ENCODE peak calls at places on chromosomes 6 and 20, in five cellular contexts. D is CD8-positive, alpha-beta T cell; R is OCI-LY7; X is cardiac fibroblast; U is neural crest cell. V is an unnamed sample.

GRCh38 chr6:157911278-157911677 is 70.4 kb upstream of the SYNJ2 start:
- DNase-seq in R (no peak), U (no peak), D (no peak), X (no peak), V (no peak)

GRCh38 chr6:143329323-143329722 is 121.2 kb downstream of the ADAT2 start:
- DNase-seq in U (no peak), X (peak), R (no peak), D (no peak), V (no peak)

GRCh38 chr20:31894980-31895675 is 24.7 kb downstream of the TTLL9 start:
- DNase-seq in D (no peak), U (no peak), X (peak), R (peak), V (peak)

GRCh38 chr6:114085206-114085605 is 114.3 kb upstream of the HDAC2 start:
- DNase-seq in D (no peak), U (no peak), X (peak), R (no peak), V (no peak)

GRCh38 chr6:117906905-117907599 is at the start of gene SLC35F1:
- DNase-seq in R (no peak), U (peak), X (peak), D (no peak), V (peak)

GRCh38 chr6:27059621-27060425 is 187.7 kb upstream of the PRSS16 start:
- DNase-seq in U (no peak), R (no peak), X (no peak), D (no peak), V (no peak)

GRCh38 chr6:106546322-106547052 is 82.8 kb downstream of the RTN4IP1 start:
- DNase-seq in U (no peak), D (no peak), X (peak), R (no peak), V (no peak)

GRCh38 chr6:12717356-12717755 is 789 bp downstream of the PHACTR1 start:
- DNase-seq in X (no peak), D (no peak), R (no peak), U (no peak), V (no peak)

GRCh38 chr6:111503660-111504059 is 20.6 kb upstream of the REV3L start:
- DNase-seq in X (no peak), U (no peak), D (no peak), R (no peak), V (no peak)

GRCh38 chr20:49394757-49395156 is 87.7 kb downstream of the KCNB1 start:
- DNase-seq in R (no peak), U (no peak), X (no peak), D (no peak), V (no peak)

GRCh38 chr6:158387036-158387435 is 74.8 kb downstream of the TULP4 start:
- DNase-seq in R (peak), U (no peak), X (no peak), D (no peak), V (no peak)

GRCh38 chr6:20110478-20110877 is 101.8 kb downstream of the MBOAT1 start:
- DNase-seq in X (no peak), U (no peak), D (no peak), R (no peak), V (no peak)

GRCh38 chr6:122264557-122264956 is 134.9 kb upstream of the HSF2 start:
- DNase-seq in D (no peak), X (no peak), R (no peak), U (no peak), V (no peak)

GRCh38 chr6:150964765-150965164 is 99.3 kb downstream of the MTHFD1L start:
- DNase-seq in R (no peak), X (no peak), U (no peak), D (no peak), V (no peak)

GRCh38 chr6:96613291-96613999 is 50.5 kb downstream of the FHL5 start:
- DNase-seq in D (no peak), R (peak), X (no peak), U (no peak), V (no peak)

GRCh38 chr20:60823001-60823649 is 428.9 kb upstream of the CDH4 start:
- DNase-seq in D (no peak), X (no peak), R (no peak), U (no peak), V (no peak)

GRCh38 chr6:105211831-105212230 is 32.0 kb upstream of the POPDC3 start:
- DNase-seq in R (no peak), U (no peak), X (peak), D (no peak), V (no peak)

GRCh38 chr6:145756170-145756662 is 20.9 kb upstream of the EPM2A start:
- DNase-seq in X (peak), D (no peak), R (no peak), U (no peak), V (no peak)

GRCh38 chr20:9838378-9839295 is at the start of gene PAK5:
- DNase-seq in X (no peak), D (no peak), R (no peak), U (peak), V (no peak)

GRCh38 chr6:18792832-18793231 is 405.7 kb downstream of the RNF144B start:
- DNase-seq in D (no peak), R (no peak), U (no peak), X (no peak), V (no peak)

GRCh38 chr6:24718449-24719124 is 367 bp downstream of the C6orf62 start:
- DNase-seq in U (no peak), D (no peak), R (peak), X (no peak), V (no peak)

GRCh38 chr6:154969796-154970195 is 25.3 kb upstream of the TIAM2 start:
- DNase-seq in D (no peak), U (no peak), R (no peak), X (no peak), V (no peak)

GRCh38 chr6:17928514-17929430 is 58.7 kb downstream of the KIF13A start:
- DNase-seq in U (no peak), D (no peak), R (no peak), X (peak), V (no peak)

GRCh38 chr6:150332939-150333591 is 35.7 kb upstream of the IYD start:
- DNase-seq in U (no peak), D (no peak), X (no peak), R (no peak), V (no peak)

GRCh38 chr20:46430921-46431712 is 24.7 kb upstream of the ELMO2 start:
- DNase-seq in U (no peak), R (no peak), X (no peak), D (no peak), V (no peak)

GRCh38 chr20:61815678-61816077 is 250.0 kb downstream of the TAF4 start:
- DNase-seq in X (no peak), R (no peak), U (no peak), D (no peak), V (no peak)

GRCh38 chr20:46562373-46563169 is 12.1 kb upstream of the OCSTAMP start:
- DNase-seq in D (peak), U (peak), X (peak), R (peak), V (peak)

GRCh38 chr6:24926192-24926591 is 9.6 kb downstream of the RIPOR2 start:
- DNase-seq in X (no peak), D (no peak), U (no peak), R (no peak), V (no peak)

GRCh38 chr6:72651191-72651590 is 29.3 kb downstream of the KCNQ5 start:
- DNase-seq in X (peak), U (no peak), R (no peak), D (no peak), V (no peak)

GRCh38 chr6:56922645-56923044 is 32.3 kb upstream of the BEND6 start:
- DNase-seq in R (no peak), U (no peak), D (no peak), X (no peak), V (no peak)

GRCh38 chr6:143110572-143110971 is 49.9 kb downstream of the AIG1 start:
- DNase-seq in U (no peak), R (no peak), D (no peak), X (peak), V (no peak)

GRCh38 chr6:52417675-52418111 is 2.4 kb upstream of the EFHC1 start:
- DNase-seq in X (peak), U (no peak), R (no peak), D (no peak), V (no peak)

GRCh38 chr20:49286689-49287551 is 9.1 kb upstream of the ZNFX1 start:
- DNase-seq in X (peak), D (no peak), R (peak), U (no peak), V (no peak)

GRCh38 chr6:146803601-146804000 is 204.8 kb downstream of the ADGB start:
- DNase-seq in U (no peak), D (no peak), R (no peak), X (peak), V (no peak)

GRCh38 chr6:134520181-134521115 is 202.5 kb upstream of the SGK1 start:
- DNase-seq in R (no peak), U (no peak), X (peak), D (no peak), V (no peak)

GRCh38 chr6:137417411-137417810 is 76.8 kb downstream of the OLIG3 start:
- DNase-seq in X (peak), D (no peak), R (no peak), U (no peak), V (no peak)

GRCh38 chr6:71349976-71350615 is 61.5 kb downstream of the OGFRL1 start:
- DNase-seq in R (no peak), U (no peak), D (no peak), X (peak), V (no peak)

GRCh38 chr6:33630014-33630413 is 8.9 kb downstream of the ITPR3 start:
- DNase-seq in D (no peak), U (no peak), X (no peak), R (no peak), V (no peak)

GRCh38 chr6:80503660-80504059 is 397.2 kb downstream of the BCKDHB start:
- DNase-seq in U (no peak), D (no peak), X (no peak), R (no peak), V (no peak)

GRCh38 chr6:80504882-80505281 is 398.4 kb downstream of the BCKDHB start:
- DNase-seq in R (no peak), U (no peak), D (no peak), X (no peak), V (no peak)

DNA sequence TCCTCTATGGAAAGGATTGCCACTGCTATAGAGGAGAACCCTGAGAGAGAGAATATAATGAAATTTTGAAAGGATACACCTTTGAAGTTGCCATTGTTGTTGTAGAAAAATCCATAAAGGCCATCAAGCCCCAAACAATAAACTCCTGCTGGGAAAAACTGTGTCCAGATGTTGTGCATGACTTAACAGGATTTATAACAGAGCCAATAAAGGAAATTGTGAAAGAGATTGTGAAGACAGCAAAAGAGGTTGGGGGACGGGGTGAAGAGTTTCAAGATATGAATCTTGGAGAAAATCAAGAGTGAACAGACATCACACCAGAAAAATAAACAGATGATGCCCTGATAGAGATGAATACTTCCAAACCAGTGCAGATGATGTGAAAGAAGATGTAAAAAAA is 396.4 kb downstream of the BCKDHB start:
- DNase-seq in X (no peak), U (no peak), D (no peak), R (no peak), V (no peak)
- TF ChIP-seq CTCF in X (no peak), U (no peak), D (no peak), R (no peak), V (no peak)

GRCh38 chr6:166466178-166467122 is 83.7 kb upstream of the MPC1 start:
- DNase-seq in U (no peak), X (peak), R (no peak), D (no peak), V (no peak)

GRCh38 chr6:166464418-166465400 is 82.0 kb upstream of the MPC1 start:
- DNase-seq in X (no peak), D (no peak), R (no peak), U (no peak), V (no peak)

GRCh38 chr6:166467436-166468000 is 84.8 kb upstream of the MPC1 start:
- DNase-seq in R (no peak), X (no peak), U (no peak), D (no peak), V (no peak)

GRCh38 chr6:166464068-166464410 is 81.3 kb upstream of the MPC1 start:
- DNase-seq in D (no peak), X (no peak), U (no peak), R (no peak), V (no peak)

DNA sequence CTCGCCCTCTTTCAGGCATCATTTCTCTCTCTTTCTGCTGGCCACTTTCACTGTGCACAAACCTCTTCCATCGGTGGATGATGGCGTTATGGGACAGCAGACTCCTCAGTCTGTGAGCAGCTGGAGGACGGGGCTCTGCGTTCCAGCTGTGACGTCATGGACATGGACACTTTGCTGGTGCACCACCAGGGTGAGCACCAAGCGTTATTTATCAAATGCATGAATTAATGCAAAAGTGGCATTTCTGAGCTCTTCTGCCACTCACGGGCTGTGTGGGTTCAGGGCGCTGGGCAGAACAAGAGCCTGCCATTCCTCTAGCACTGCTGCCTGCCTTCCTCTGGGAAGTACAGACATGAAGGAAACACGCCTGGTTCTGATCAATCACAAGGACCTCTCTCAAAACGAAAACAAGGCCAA is 82.9 kb upstream of the MPC1 start:
- DNase-seq in U (no peak), R (no peak), D (no peak), X (peak), V (no peak)
- TF ChIP-seq CTCF in U (no peak), R (peak), D (no peak), X (peak), V (no peak)

GRCh38 chr6:168051648-168052047 is 27.4 kb downstream of the FRMD1 start:
- DNase-seq in R (no peak), U (no peak), D (no peak), X (no peak), V (no peak)

GRCh38 chr6:168049681-168050224 is 29.3 kb downstream of the FRMD1 start:
- DNase-seq in X (no peak), U (no peak), R (no peak), D (no peak), V (no peak)

GRCh38 chr6:168050225-168050796 is 28.7 kb downstream of the FRMD1 start:
- DNase-seq in U (no peak), X (no peak), R (no peak), D (no peak), V (no peak)

GRCh38 chr6:168052291-168052891 is 26.6 kb downstream of the FRMD1 start:
- DNase-seq in D (no peak), X (no peak), R (no peak), U (no peak), V (no peak)

GRCh38 chr6:168050861-168051586 is 28.0 kb downstream of the FRMD1 start:
- DNase-seq in R (no peak), U (no peak), X (no peak), D (no peak), V (no peak)
- TF ChIP-seq CTCF in R (no peak), U (no peak), X (peak), D (no peak), V (no peak)

GRCh38 chr20:58429303-58429702 is 40.3 kb downstream of the VAPB start:
- DNase-seq in X (no peak), U (no peak), D (no peak), R (no peak), V (no peak)
- TF ChIP-seq CTCF in X (no peak), U (no peak), D (no peak), R (no peak), V (no peak)

DNA sequence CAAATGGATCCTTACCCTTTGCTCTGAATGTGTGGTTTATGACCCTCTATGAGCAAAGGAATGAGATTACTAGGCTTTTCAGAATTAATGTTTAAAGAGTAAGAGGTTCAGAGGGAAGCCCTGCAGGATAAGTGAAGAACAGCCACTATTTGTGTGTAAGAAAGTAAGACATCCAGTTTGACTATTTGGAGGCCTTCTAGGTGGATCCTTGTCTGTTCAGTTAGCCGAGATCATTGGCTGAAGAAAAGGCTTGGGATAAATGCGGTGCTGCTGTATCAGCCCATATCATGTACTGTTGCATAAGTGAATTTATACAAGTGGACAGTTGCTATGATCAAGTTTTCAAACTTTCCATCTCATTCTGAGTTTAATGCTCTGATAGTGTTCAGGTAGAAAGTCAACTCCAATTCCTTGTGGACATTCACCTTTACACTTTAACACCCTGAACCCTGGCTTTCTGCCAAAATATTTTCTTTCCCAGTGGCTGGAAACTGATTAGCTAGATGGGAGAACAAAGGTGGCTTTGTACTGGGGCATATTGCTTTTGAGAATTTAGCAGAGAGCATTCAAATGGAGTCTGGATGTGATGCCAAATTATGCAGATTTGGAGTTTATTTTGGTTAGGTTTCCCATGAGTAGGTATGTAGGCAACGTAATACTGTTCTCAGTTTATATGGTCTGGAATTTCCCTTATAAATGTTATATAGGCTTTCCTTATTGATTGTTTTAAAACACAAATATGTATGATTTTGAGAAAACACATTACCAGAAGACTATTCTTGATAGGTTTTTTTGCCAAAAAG is 15.0 kb downstream of the PARD6B start:
- DNase-seq in U (no peak), X (no peak), R (no peak), D (no peak), V (no peak)
- TF ChIP-seq CTCF in U (no peak), X (no peak), R (no peak), D (no peak), V (no peak)

GRCh38 chr6:161837449-161837735 is 563.5 kb upstream of the AGPAT4 start:
- DNase-seq in X (no peak), R (no peak), U (no peak), D (no peak), V (no peak)

GRCh38 chr6:161837854-161838253 is 564.0 kb upstream of the AGPAT4 start:
- DNase-seq in U (no peak), R (no peak), X (no peak), D (no peak), V (no peak)

GRCh38 chr6:161836643-161837448 is 563.0 kb upstream of the AGPAT4 start:
- DNase-seq in X (peak), R (no peak), D (no peak), U (no peak), V (no peak)

GRCh38 chr6:161833099-161833860 is 559.4 kb upstream of the AGPAT4 start:
- DNase-seq in R (no peak), D (no peak), X (no peak), U (no peak), V (no peak)

GRCh38 chr6:161835426-161836029 is 561.7 kb upstream of the AGPAT4 start:
- DNase-seq in D (no peak), R (no peak), U (no peak), X (peak), V (no peak)
- TF ChIP-seq CTCF in D (no peak), R (no peak), U (peak), X (no peak), V (no peak)

DNA sequence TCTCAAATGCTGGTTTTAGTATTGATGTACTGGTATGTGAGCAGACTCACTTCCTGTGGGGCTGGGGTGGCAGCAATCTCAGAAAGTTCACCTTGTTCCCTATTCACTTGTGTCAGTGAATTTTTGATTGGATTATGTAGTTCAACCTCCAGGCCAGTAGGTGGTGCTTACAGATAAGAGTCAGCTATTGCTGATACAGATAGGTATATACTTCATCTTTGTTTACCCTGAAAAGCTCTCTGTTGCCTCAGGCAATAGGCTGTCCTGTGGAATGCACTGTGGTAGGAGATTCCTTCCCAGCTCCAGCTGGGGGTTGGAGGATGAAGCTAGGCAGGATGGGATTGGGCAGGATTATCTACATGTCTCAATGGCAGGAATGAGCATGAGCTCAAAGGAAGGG is 851.2 kb upstream of the EYS start:
- DNase-seq in U (no peak), R (peak), D (no peak), X (no peak), V (no peak)
- TF ChIP-seq CTCF in U (peak), R (peak), D (no peak), X (no peak), V (no peak)

DNA sequence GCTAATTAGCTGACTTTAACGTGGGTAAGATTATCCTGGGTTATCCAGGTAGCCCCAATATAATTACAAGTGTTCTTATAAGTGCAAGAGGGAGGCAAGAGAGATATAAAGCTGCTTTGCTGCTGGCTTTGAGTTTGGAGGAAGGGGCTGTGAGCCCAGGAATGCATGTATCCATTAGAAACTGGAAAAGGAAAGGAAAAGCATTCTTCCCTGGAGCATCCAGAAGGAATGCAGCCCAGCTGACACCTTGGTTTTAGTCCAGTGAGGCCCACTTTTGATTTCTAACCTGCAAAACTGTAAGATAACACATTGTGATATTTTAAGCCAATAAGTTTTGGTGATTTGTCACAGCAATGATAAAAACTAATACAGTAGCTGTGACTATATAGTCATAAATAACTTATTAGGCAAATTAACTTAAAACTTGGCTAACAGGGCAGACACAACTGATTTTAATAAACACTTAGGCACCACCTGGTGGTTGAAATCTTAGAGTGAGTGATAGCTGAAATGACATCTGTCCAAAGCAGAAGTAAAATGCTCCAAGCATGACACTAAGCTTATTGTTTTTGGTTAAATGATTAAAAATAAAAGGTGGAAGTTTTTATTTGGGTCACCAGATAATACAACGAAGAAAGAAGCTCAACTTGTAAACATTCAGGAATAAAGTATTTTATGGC is 35.6 kb downstream of the ADGRF4 start:
- DNase-seq in R (peak), D (no peak), U (no peak), X (peak), V (no peak)
- TF ChIP-seq CTCF in R (peak), D (peak), U (peak), X (peak), V (no peak)